ENCODE peak calls at places on chromosomes 7 and 10, in nine cellular contexts. X is HCT116, T is tibial artery, M is mammary epithelial cell, I is H1, G is esophagus squamous epithelium, W is breast epithelium, N is heart right ventricle, S is left ventricle myocardium inferior. A is an unnamed sample.

GRCh38 chr7:4731803-4732202 is 43.6 kb upstream of the AP5Z1 start:
- DNase-seq in X (no peak), T (no peak), M (no peak), I (no peak), G (no peak), W (no peak), N (no peak), S (no peak), A (no peak)

GRCh38 chr10:113093188-113094113 is 143.4 kb downstream of the TCF7L2 start:
- DNase-seq in X (peak), T (no peak), M (peak), I (no peak), G (no peak), W (no peak), N (no peak), S (no peak), A (no peak)

GRCh38 chr7:106276513-106276912 is 8.3 kb downstream of the NAMPT start:
- DNase-seq in X (no peak), T (no peak), M (no peak), I (no peak), G (no peak), W (no peak), N (no peak), S (no peak), A (no peak)

GRCh38 chr7:146146866-146147265 is 30.3 kb downstream of the CNTNAP2 start:
- DNase-seq in X (no peak), T (no peak), M (no peak), I (no peak), G (no peak), W (no peak), N (no peak), S (no peak), A (no peak)

GRCh38 chr7:45153238-45153637 is 4.4 kb upstream of the RAMP3 start:
- DNase-seq in X (no peak), T (no peak), M (no peak), I (no peak), G (no peak), W (no peak), N (no peak), S (no peak), A (no peak)

GRCh38 chr10:112915590-112916572 is 34.2 kb upstream of the TCF7L2 start:
- DNase-seq in X (peak), T (no peak), M (peak), I (no peak), G (no peak), W (no peak), N (no peak), S (no peak), A (no peak)

GRCh38 chr7:51246258-51247245 is 70.1 kb downstream of the COBL start:
- DNase-seq in X (no peak), T (no peak), M (no peak), I (no peak), G (no peak), W (no peak), N (peak), S (peak), A (no peak)

GRCh38 chr10:22824520-22824919 is 103.3 kb upstream of the ARMC3 start:
- DNase-seq in X (peak), T (no peak), M (no peak), I (no peak), G (no peak), W (no peak), N (no peak), S (no peak), A (no peak)

GRCh38 chr7:1170741-1171501 is 10.9 kb upstream of the ZFAND2A start:
- DNase-seq in X (no peak), T (no peak), M (no peak), I (no peak), G (no peak), W (no peak), N (no peak), S (no peak), A (no peak)

GRCh38 chr10:43120948-43121290 is 17.3 kb upstream of the CSGALNACT2 start:
- DNase-seq in X (no peak), T (peak), M (no peak), I (no peak), G (no peak), W (no peak), N (no peak), S (no peak), A (no peak)

GRCh38 chr10:127474501-127474900 is 74.6 kb upstream of the NPS start:
- DNase-seq in X (no peak), T (no peak), M (no peak), I (no peak), G (no peak), W (no peak), N (no peak), S (no peak), A (no peak)

GRCh38 chr7:5177060-5177459 is 13.0 kb upstream of the WIPI2 start:
- DNase-seq in X (no peak), T (peak), M (peak), I (no peak), G (no peak), W (peak), N (peak), S (peak), A (no peak)

GRCh38 chr10:124384591-124385190 is 34.0 kb downstream of the OAT start:
- DNase-seq in X (no peak), T (no peak), M (no peak), I (no peak), G (no peak), W (no peak), N (no peak), S (no peak), A (no peak)

GRCh38 chr7:70316745-70317144 is 718.5 kb downstream of the AUTS2 start:
- DNase-seq in X (no peak), T (no peak), M (no peak), I (no peak), G (no peak), W (no peak), N (no peak), S (no peak), A (no peak)

GRCh38 chr7:129845972-129846327 is 106.8 kb downstream of the UBE2H start:
- DNase-seq in X (peak), T (no peak), M (peak), I (no peak), G (no peak), W (no peak), N (no peak), S (no peak), A (no peak)

GRCh38 chr7:155865830-155866545 is 53.7 kb upstream of the SHH start:
- DNase-seq in X (no peak), T (no peak), M (no peak), I (peak), G (no peak), W (peak), N (no peak), S (no peak), A (no peak)

GRCh38 chr7:28808786-28809533 is 149.2 kb downstream of the TRIL start:
- DNase-seq in X (no peak), T (peak), M (peak), I (peak), G (peak), W (no peak), N (peak), S (no peak), A (peak)

GRCh38 chr10:22683995-22684305 is 30.4 kb downstream of the PIP4K2A start:
- DNase-seq in X (no peak), T (no peak), M (no peak), I (no peak), G (no peak), W (no peak), N (no peak), S (no peak), A (no peak)

GRCh38 chr10:85317827-85318226 is 989.4 kb downstream of the CCSER2 start:
- DNase-seq in X (no peak), T (no peak), M (no peak), I (no peak), G (no peak), W (no peak), N (no peak), S (no peak), A (no peak)

GRCh38 chr10:79129361-79129997 is 60.7 kb downstream of the ZMIZ1 start:
- DNase-seq in X (no peak), T (no peak), M (no peak), I (peak), G (no peak), W (no peak), N (no peak), S (no peak), A (peak)

GRCh38 chr7:121107923-121108498 is 119.5 kb downstream of the CPED1 start:
- DNase-seq in X (peak), T (no peak), M (peak), I (no peak), G (no peak), W (no peak), N (no peak), S (no peak), A (peak)

GRCh38 chr10:27819781-27820531 is 74.3 kb upstream of the MKX start:
- DNase-seq in X (no peak), T (no peak), M (peak), I (no peak), G (no peak), W (no peak), N (peak), S (peak), A (peak)

GRCh38 chr7:31782411-31782991 is 95.5 kb downstream of the PPP1R17 start:
- DNase-seq in X (peak), T (no peak), M (peak), I (no peak), G (no peak), W (no peak), N (no peak), S (no peak), A (peak)

GRCh38 chr10:79380918-79381775 is 33.9 kb downstream of the PPIF start:
- DNase-seq in X (no peak), T (no peak), M (no peak), I (no peak), G (no peak), W (peak), N (no peak), S (no peak), A (no peak)

GRCh38 chr7:64463636-64464375 is 99.1 kb downstream of the ZNF680 start:
- DNase-seq in X (no peak), T (peak), M (peak), I (no peak), G (no peak), W (peak), N (peak), S (peak), A (peak)

GRCh38 chr7:151631149-151631967 is 111.7 kb upstream of the RHEB start:
- DNase-seq in X (no peak), T (no peak), M (peak), I (no peak), G (no peak), W (peak), N (no peak), S (no peak), A (peak)

GRCh38 chr7:142303650-142304049 is 45.8 kb upstream of the PRSS58 start:
- DNase-seq in X (peak), T (no peak), M (no peak), I (no peak), G (no peak), W (no peak), N (no peak), S (no peak), A (no peak)

GRCh38 chr10:18650618-18651017 is 769 bp downstream of the NSUN6 start:
- DNase-seq in X (no peak), T (no peak), M (no peak), I (no peak), G (no peak), W (no peak), N (no peak), S (no peak), A (no peak)
- H3K27ac ChIP-seq in X (no peak), T (peak), M (peak), I (no peak), G (peak), W (no peak), N (no peak), S (peak), A (no peak)

GRCh38 chr7:119935418-119936025 is 337.5 kb upstream of the KCND2 start:
- DNase-seq in X (peak), T (no peak), M (peak), I (no peak), G (no peak), W (no peak), N (no peak), S (no peak), A (peak)
- TF ChIP-seq CTCF in X (peak), T (peak), M (peak), I (peak), G (peak), W (peak), N (peak), S (peak), A (peak)

GRCh38 chr7:107953924-107954303 is 49.0 kb downstream of the LAMB1 start:
- DNase-seq in X (no peak), T (no peak), M (no peak), I (no peak), G (no peak), W (no peak), N (no peak), S (no peak), A (no peak)
- H3K27ac ChIP-seq in X (no peak), T (no peak), M (no peak), I (no peak), G (no peak), W (peak), N (no peak), S (peak), A (no peak)

DNA sequence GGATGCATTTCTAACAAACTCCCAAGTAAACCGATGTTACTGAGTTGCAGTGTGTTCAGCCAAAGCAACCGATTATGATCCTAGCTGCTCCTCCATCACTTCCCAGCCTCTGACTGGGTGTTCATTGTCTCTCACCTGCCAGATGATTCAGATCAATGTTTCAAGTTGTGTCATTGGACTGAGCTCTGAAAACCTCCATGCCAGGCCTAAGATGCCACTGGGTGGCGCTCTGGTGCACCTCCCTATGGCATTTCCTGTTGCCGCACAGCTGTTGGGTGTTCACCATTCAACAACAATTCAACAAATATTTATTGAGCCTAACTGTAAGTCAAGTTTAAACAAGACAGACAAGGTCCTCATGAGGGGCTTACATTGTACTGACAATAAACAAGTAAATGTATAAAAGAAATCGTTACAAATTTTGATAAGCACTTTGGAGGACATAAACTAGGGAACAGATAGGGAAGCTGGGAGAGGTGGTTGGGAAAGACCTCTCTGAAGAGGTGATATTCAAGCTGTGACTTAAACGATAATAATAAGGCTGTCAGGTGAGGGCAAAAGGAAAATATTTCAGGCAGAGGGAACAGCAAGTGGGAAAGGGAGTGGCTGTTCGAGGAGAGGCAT is 22.8 kb downstream of the RGR start:
- DNase-seq in X (peak), T (no peak), M (peak), I (peak), G (no peak), W (no peak), N (no peak), S (no peak), A (peak)
- TF ChIP-seq CTCF in X (peak), T (no peak), M (peak), I (peak), G (peak), W (no peak), N (peak), S (peak), A (peak)

GRCh38 chr7:2225336-2225735 is 7.4 kb downstream of the MAD1L1 start:
- DNase-seq in X (no peak), T (no peak), M (peak), I (no peak), G (no peak), W (no peak), N (no peak), S (no peak), A (no peak)

GRCh38 chr7:2224934-2225333 is 7.8 kb downstream of the MAD1L1 start:
- DNase-seq in X (no peak), T (no peak), M (peak), I (no peak), G (no peak), W (peak), N (no peak), S (peak), A (no peak)

GRCh38 chr7:2227699-2228098 is 5.0 kb downstream of the MAD1L1 start:
- DNase-seq in X (no peak), T (no peak), M (no peak), I (no peak), G (no peak), W (no peak), N (no peak), S (no peak), A (no peak)

GRCh38 chr7:2224491-2224928 is 8.2 kb downstream of the MAD1L1 start:
- DNase-seq in X (no peak), T (no peak), M (no peak), I (no peak), G (no peak), W (no peak), N (no peak), S (no peak), A (no peak)

GRCh38 chr7:2225830-2226229 is 6.9 kb downstream of the MAD1L1 start:
- DNase-seq in X (no peak), T (no peak), M (no peak), I (no peak), G (no peak), W (no peak), N (no peak), S (no peak), A (no peak)
- H3K27ac ChIP-seq in X (no peak), T (no peak), M (no peak), I (no peak), G (peak), W (no peak), N (no peak), S (no peak), A (no peak)

DNA sequence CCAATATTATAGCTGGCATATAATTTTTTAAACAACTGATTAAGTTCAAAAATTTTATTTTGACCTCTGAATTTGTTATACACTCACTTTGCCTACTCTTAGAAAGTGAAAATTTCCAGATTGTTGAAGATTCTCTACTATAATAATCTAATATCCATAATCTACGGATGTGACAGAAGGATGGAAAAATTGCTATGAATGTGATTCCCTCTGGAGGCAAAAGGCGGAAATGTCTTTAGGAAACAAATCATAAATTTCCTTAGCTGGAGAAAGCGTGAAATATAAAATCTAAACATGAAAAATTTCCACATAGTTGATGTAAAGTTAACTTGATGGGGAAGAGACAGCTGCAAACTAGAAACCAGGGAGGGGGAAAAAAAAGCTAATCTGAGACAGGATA is 264.3 kb downstream of the SDHAF3 start:
- DNase-seq in X (no peak), T (no peak), M (no peak), I (no peak), G (no peak), W (no peak), N (no peak), S (no peak), A (no peak)
- TF ChIP-seq CTCF in X (no peak), T (no peak), M (no peak), I (no peak), G (no peak), W (no peak), N (no peak), S (no peak), A (no peak)

A was measured in cardiac muscle cell.